ENCODE peak calls at places on chromosomes 6 and 20, in seven cellular contexts. S is GM12891, B is K562, N is SK-N-SH, O is H1, F is HepG2, Y is GM12878. I is an unnamed sample.

GRCh38 chr20:37986873-37987601 is 46.2 kb downstream of the TTI1 start:
- DNase-seq in S (no peak), B (no peak), N (peak), O (no peak), F (peak), Y (no peak), I (no peak)

GRCh38 chr6:157329829-157330228 is 6.5 kb upstream of the TMEM242 start:
- DNase-seq in S (no peak), B (no peak), N (no peak), O (no peak), F (peak), Y (no peak), I (no peak)

GRCh38 chr6:44020148-44020547 is 107.1 kb downstream of the MRPL14 start:
- DNase-seq in S (no peak), B (no peak), N (no peak), O (no peak), F (no peak), Y (no peak), I (no peak)

GRCh38 chr6:14674867-14675648 is 557.5 kb downstream of the CD83 start:
- DNase-seq in S (no peak), B (no peak), N (no peak), O (no peak), F (no peak), Y (no peak), I (no peak)

GRCh38 chr6:36125575-36125974 is 4.7 kb upstream of the MAPK13 start:
- DNase-seq in S (no peak), B (no peak), N (no peak), O (no peak), F (no peak), Y (no peak), I (no peak)

GRCh38 chr6:19805146-19805515 is 32.0 kb upstream of the ID4 start:
- DNase-seq in S (no peak), B (no peak), N (no peak), O (no peak), F (peak), Y (no peak), I (no peak)

GRCh38 chr6:157317129-157317814 is 6.0 kb downstream of the TMEM242 start:
- DNase-seq in S (no peak), B (peak), N (no peak), O (no peak), F (peak), Y (no peak), I (no peak)

GRCh38 chr6:95448208-95448607 is 129.1 kb upstream of the MANEA start:
- DNase-seq in S (no peak), B (no peak), N (no peak), O (no peak), F (no peak), Y (no peak), I (no peak)

GRCh38 chr6:72002415-72002814 is 116.1 kb downstream of the RIMS1 start:
- DNase-seq in S (no peak), B (no peak), N (no peak), O (no peak), F (no peak), Y (no peak), I (no peak)

DNA sequence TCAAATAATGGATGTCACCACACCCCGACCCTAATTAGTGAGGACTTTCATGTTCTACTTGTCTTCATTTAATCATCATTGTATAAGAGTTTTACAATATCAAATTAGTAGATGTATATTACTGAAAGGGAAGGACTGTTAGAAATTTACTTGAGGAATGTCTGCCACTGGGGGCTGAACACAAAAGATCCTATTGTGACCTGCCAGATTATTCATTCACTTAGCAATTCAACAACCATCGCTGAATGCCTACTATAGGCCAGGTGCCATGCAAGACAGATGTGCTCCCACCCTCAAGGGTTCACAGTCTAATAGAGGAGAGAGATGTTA is 8.0 kb upstream of the RBCK1 start:
- DNase-seq in S (no peak), B (no peak), N (no peak), O (no peak), F (peak), Y (no peak), I (no peak)
- TF ChIP-seq TAF1 in S (no peak), B (no peak), N (no peak), O (no peak), F (no peak), Y (no peak), I (no peak)

GRCh38 chr6:22764521-22764920 is 195.2 kb downstream of the HDGFL1 start:
- DNase-seq in S (no peak), B (no peak), N (no peak), O (no peak), F (no peak), Y (no peak), I (no peak)
- TF ChIP-seq POLR2AphosphoS5 in S (no peak), B (no peak), N (no peak), O (no peak), F (no peak), Y (no peak), I (no peak)

DNA sequence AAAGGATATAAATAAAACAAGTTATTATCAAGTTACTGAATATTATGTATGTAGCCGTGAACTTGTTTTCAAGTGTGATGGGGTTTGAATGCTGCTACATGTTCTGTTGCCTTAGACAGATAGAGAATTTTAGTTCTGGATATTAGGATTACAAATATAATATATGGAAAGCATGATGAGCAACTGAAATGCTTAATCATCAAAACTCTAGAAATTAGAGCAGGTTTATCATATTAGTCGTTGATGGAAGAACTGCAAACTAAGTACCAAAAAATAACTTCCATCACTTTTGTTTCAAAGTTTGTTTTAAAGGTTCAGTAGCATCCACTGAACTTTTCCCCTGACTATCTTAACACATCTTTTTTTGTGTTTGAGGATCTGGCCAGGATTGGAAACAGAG is 49.1 kb upstream of the CCN2 start:
- DNase-seq in S (no peak), B (no peak), N (no peak), O (no peak), F (no peak), Y (no peak), I (no peak)
- TF ChIP-seq TAF1 in S (no peak), B (no peak), N (no peak), O (no peak), F (no peak), Y (no peak), I (no peak)

GRCh38 chr6:21595951-21596378 is 2.4 kb downstream of the SOX4 start:
- DNase-seq in S (no peak), B (no peak), N (peak), O (no peak), F (no peak), Y (no peak), I (no peak)

GRCh38 chr6:21597706-21598273 is 4.2 kb downstream of the SOX4 start:
- DNase-seq in S (no peak), B (no peak), N (peak), O (no peak), F (no peak), Y (no peak), I (no peak)

GRCh38 chr6:21595265-21595950 is 1.9 kb downstream of the SOX4 start:
- DNase-seq in S (peak), B (no peak), N (peak), O (no peak), F (no peak), Y (no peak), I (peak)

GRCh38 chr6:21597243-21597682 is 3.7 kb downstream of the SOX4 start:
- DNase-seq in S (no peak), B (no peak), N (no peak), O (no peak), F (no peak), Y (no peak), I (no peak)

GRCh38 chr6:21596379-21597242 is 3.1 kb downstream of the SOX4 start:
- DNase-seq in S (peak), B (no peak), N (peak), O (no peak), F (no peak), Y (no peak), I (peak)
- TF ChIP-seq POLR2AphosphoS5 in S (no peak), B (no peak), N (no peak), O (peak), F (no peak), Y (peak), I (peak)

GRCh38 chr6:13117561-13117960 is 210.8 kb downstream of the TBC1D7 start:
- DNase-seq in S (no peak), B (no peak), N (no peak), O (no peak), F (no peak), Y (no peak), I (no peak)

GRCh38 chr6:13113956-13114593 is 214.3 kb downstream of the TBC1D7 start:
- DNase-seq in S (no peak), B (no peak), N (peak), O (no peak), F (no peak), Y (no peak), I (no peak)

GRCh38 chr6:13113376-13113775 is 215.0 kb downstream of the TBC1D7 start:
- DNase-seq in S (no peak), B (no peak), N (peak), O (no peak), F (no peak), Y (no peak), I (no peak)

GRCh38 chr6:13112921-13113320 is 215.4 kb downstream of the TBC1D7 start:
- DNase-seq in S (no peak), B (no peak), N (no peak), O (no peak), F (no peak), Y (no peak), I (no peak)

GRCh38 chr6:13116155-13116554 is 212.2 kb downstream of the TBC1D7 start:
- DNase-seq in S (no peak), B (no peak), N (no peak), O (no peak), F (no peak), Y (no peak), I (no peak)
- TF ChIP-seq TAF1 in S (no peak), B (no peak), N (no peak), O (no peak), F (no peak), Y (no peak), I (no peak)

GRCh38 chr6:30614044-30614842 is 2.8 kb downstream of the PPP1R10 start:
- DNase-seq in S (no peak), B (no peak), N (no peak), O (no peak), F (no peak), Y (no peak), I (no peak)
- TF ChIP-seq POLR2AphosphoS5 in S (peak), B (peak), N (peak), O (peak), F (peak), Y (peak), I (peak)

GRCh38 chr6:169251822-169252804 is 1.5 kb downstream of the THBS2 start:
- DNase-seq in S (no peak), B (no peak), N (no peak), O (no peak), F (no peak), Y (no peak), I (no peak)

GRCh38 chr6:169253745-169254238 is at the start of gene THBS2:
- DNase-seq in S (no peak), B (no peak), N (no peak), O (no peak), F (no peak), Y (no peak), I (no peak)

GRCh38 chr6:169252805-169253189 is 849 bp downstream of the THBS2 start:
- DNase-seq in S (no peak), B (no peak), N (no peak), O (no peak), F (no peak), Y (no peak), I (no peak)

GRCh38 chr6:169254456-169255316 is 1.0 kb upstream of the THBS2 start:
- DNase-seq in S (no peak), B (no peak), N (no peak), O (no peak), F (no peak), Y (no peak), I (no peak)

DNA sequence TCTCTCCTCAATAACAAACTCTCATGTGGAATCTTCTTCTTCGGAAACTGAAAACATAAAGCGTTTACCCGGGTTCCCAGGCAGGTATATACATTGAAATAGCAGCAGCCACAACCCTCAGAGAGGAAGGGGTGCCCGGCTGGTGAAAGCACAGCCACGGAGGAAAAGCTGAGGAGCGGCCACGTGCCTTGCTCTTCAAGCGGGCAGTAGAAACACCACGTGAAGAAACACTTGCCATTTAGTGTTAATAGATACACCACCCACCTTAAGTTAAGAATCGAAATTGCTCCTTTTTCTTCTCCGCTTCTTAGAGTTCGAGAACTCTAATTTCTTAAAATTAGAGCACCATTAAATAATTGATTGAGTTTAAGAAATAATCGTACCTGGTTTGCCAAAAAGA is 305 bp downstream of the THBS2 start:
- DNase-seq in S (no peak), B (no peak), N (no peak), O (no peak), F (no peak), Y (no peak), I (no peak)
- TF ChIP-seq TAF1 in S (no peak), B (no peak), N (no peak), O (no peak), F (no peak), Y (no peak), I (no peak)

GRCh38 chr20:31785089-31785488 is 34.1 kb upstream of the MYLK2 start:
- DNase-seq in S (no peak), B (no peak), N (no peak), O (no peak), F (no peak), Y (no peak), I (no peak)

GRCh38 chr20:31788578-31788977 is 30.6 kb upstream of the MYLK2 start:
- DNase-seq in S (no peak), B (no peak), N (no peak), O (no peak), F (no peak), Y (no peak), I (no peak)

GRCh38 chr20:31790401-31790800 is 28.8 kb upstream of the MYLK2 start:
- DNase-seq in S (no peak), B (no peak), N (no peak), O (no peak), F (no peak), Y (no peak), I (no peak)
- TF ChIP-seq POLR2AphosphoS5 in S (no peak), B (no peak), N (no peak), O (no peak), F (no peak), Y (no peak), I (no peak)

I was measured in GM12892.